ENCODE peak calls at places on chromosomes 11 and 22, in eight cellular contexts. I is IMR-90, J is fibroblast of lung, V is HCT116, M is heart left ventricle, K is PC-3, R is thyroid gland, F is uterus. U is an unnamed sample. For H3K36me3, the result is how much of the 10 kb centered on the place peaks cover.

GRCh38 chr11:72113170-72113808 is 794 bp upstream of the ANAPC15 start:
- DNase-seq in R (no peak), M (no peak), V (no peak), F (no peak), I (peak), J (peak), K (no peak), U (no peak)

GRCh38 chr22:44192098-44192810 is 11.5 kb downstream of the PARVG start:
- DNase-seq in I (no peak), V (peak), M (no peak), K (peak), J (no peak), F (no peak), R (no peak), U (no peak)

GRCh38 chr11:121053244-121053643 is 29.3 kb downstream of the TBCEL start:
- DNase-seq in I (no peak), V (no peak), J (no peak), F (no peak), R (no peak), M (no peak), K (no peak), U (no peak)

GRCh38 chr22:28246392-28246791 is 327.3 kb upstream of the PITPNB start:
- DNase-seq in J (peak), I (peak), R (no peak), M (no peak), K (no peak), F (no peak), V (no peak), U (no peak)

GRCh38 chr11:122772945-122773344 is 65.4 kb upstream of the CRTAM start:
- DNase-seq in R (no peak), V (no peak), I (peak), J (peak), K (no peak), F (no peak), M (no peak), U (no peak)

GRCh38 chr11:75576445-75577049 is 14.5 kb downstream of the SERPINH1 start:
- DNase-seq in K (no peak), I (peak), M (peak), F (no peak), J (peak), R (peak), V (no peak), U (peak)

GRCh38 chr22:33404723-33405122 is 346.5 kb upstream of the SYN3 start:
- DNase-seq in F (no peak), R (no peak), M (no peak), V (no peak), I (no peak), J (no peak), K (no peak), U (no peak)

GRCh38 chr11:14617241-14618027 is 26.2 kb upstream of the PDE3B start:
- DNase-seq in F (no peak), I (no peak), M (no peak), V (no peak), J (peak), K (no peak), R (no peak), U (peak)

GRCh38 chr22:44357962-44358553 is 45.3 kb upstream of the SHISAL1 start:
- DNase-seq in I (peak), F (peak), J (peak), R (peak), V (no peak), K (no peak), M (peak), U (no peak)

GRCh38 chr11:64312947-64313346 is 4.4 kb downstream of the TRMT112 start:
- DNase-seq in V (no peak), M (no peak), K (no peak), I (no peak), R (no peak), J (no peak), F (no peak), U (no peak)

GRCh38 chr11:119706887-119707286 is 22.1 kb downstream of the NECTIN1 start:
- DNase-seq in V (no peak), I (no peak), F (no peak), M (no peak), K (no peak), J (no peak), R (no peak), U (no peak)

GRCh38 chr11:126132319-126132718 is 69.7 kb upstream of the CDON start:
- DNase-seq in J (peak), K (peak), M (peak), R (peak), F (peak), I (no peak), V (peak), U (no peak)

GRCh38 chr22:18005201-18005926 is 19.0 kb downstream of the MICAL3 start:
- DNase-seq in R (peak), J (no peak), M (no peak), F (no peak), K (no peak), V (no peak), I (no peak), U (no peak)

GRCh38 chr11:13052130-13052541 is 43.0 kb downstream of the RASSF10 start:
- DNase-seq in V (no peak), M (no peak), R (peak), F (no peak), J (no peak), I (no peak), K (peak), U (no peak)

GRCh38 chr22:19644314-19645223 is 69.7 kb upstream of the SEPTIN5 start:
- DNase-seq in K (no peak), F (no peak), M (no peak), I (no peak), V (no peak), J (no peak), R (no peak), U (no peak)

GRCh38 chr11:75188671-75189070 is 37.8 kb downstream of the SLCO2B1 start:
- DNase-seq in F (no peak), R (no peak), K (no peak), V (no peak), I (no peak), M (no peak), J (no peak), U (no peak)

GRCh38 chr11:125055107-125055715 is 7.9 kb upstream of the SLC37A2 start:
- DNase-seq in M (no peak), K (peak), J (no peak), R (no peak), V (no peak), F (no peak), I (no peak), U (no peak)

GRCh38 chr11:69394902-69395690 is 86.4 kb upstream of the LINC01488 start:
- DNase-seq in J (peak), I (no peak), R (no peak), F (no peak), V (no peak), M (no peak), K (no peak), U (no peak)

GRCh38 chr11:105202422-105202821 is 62.9 kb upstream of the CARD18 start:
- DNase-seq in F (no peak), I (no peak), R (no peak), V (no peak), K (no peak), J (no peak), M (no peak), U (no peak)

GRCh38 chr22:38097058-38097457 is 13.1 kb upstream of the SLC16A8 start:
- DNase-seq in M (no peak), V (no peak), K (no peak), F (no peak), J (no peak), I (no peak), R (no peak), U (no peak)
- TF ChIP-seq CTCF in M (no peak), V (no peak), K (no peak), F (no peak), J (no peak), I (no peak), R (no peak), U (no peak)

DNA sequence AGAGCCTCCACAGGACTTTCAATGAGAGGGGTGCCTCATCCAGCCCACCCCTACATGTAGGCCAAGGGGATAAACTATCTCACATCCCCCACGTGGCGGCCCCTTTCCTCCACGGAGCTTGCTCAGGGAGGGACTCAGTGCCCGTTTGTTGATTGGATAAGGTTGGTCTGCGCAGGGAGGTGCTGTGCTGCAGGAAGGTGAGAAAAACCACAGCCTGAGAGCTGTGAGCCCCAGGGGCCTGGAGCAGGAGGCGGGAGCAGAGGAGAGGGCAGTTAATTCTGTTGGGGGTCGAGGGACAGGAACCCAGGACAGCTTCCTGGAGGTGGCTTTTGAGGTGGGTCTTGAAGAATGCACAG is 31.9 kb upstream of the ATXN10 start:
- DNase-seq in I (no peak), K (no peak), J (no peak), V (no peak), M (no peak), R (no peak), F (no peak), U (no peak)
- H3K4me3 ChIP-seq in I (no peak), K (no peak), J (no peak), V (no peak), M (no peak), R (no peak), F (no peak), U (no peak)

DNA sequence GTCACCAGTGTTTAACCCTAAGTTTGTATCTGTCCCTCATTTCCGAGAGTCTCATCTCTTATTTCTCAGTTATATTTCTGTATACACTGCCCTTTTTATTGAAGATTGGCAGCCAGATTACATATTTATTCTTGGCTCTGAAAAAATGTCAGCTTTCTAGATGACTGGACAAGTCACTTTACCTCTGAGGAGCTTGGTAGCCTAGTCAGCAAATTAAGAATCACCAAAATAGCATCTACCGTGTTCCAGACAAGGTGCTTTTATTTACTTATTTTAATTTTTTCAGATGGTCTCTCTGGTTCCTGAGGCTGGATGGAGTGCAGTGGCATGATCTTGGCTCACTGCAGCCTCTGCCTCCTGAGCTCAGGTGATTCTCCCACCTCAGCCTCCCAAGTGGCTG is 5.6 kb upstream of the RBM4 start:
- DNase-seq in M (no peak), K (no peak), V (no peak), F (no peak), J (no peak), R (no peak), I (no peak), U (no peak)
- H3K36me3 ChIP-seq in M (half or more), K (under half), V (under half), F (under half), J (under half), R (under half), I (under half), U (under half)

GRCh38 chr11:16881074-16881709 is 133.0 kb downstream of the PLEKHA7 start:
- DNase-seq in R (peak), M (peak), F (peak), J (peak), V (no peak), I (peak), K (peak), U (peak)
- TF ChIP-seq CTCF in R (peak), M (peak), F (no peak), J (peak), V (peak), I (peak), K (peak), U (peak)

GRCh38 chr11:7437706-7438105 is 47.6 kb upstream of the OLFML1 start:
- DNase-seq in J (peak), F (no peak), K (no peak), M (no peak), I (no peak), V (no peak), R (no peak), U (no peak)

GRCh38 chr11:7444582-7444981 is 40.7 kb upstream of the OLFML1 start:
- DNase-seq in F (no peak), V (no peak), K (no peak), I (no peak), R (no peak), M (peak), J (no peak), U (no peak)

GRCh38 chr11:7439921-7440320 is 45.4 kb upstream of the OLFML1 start:
- DNase-seq in V (no peak), R (no peak), M (no peak), F (no peak), J (no peak), K (no peak), I (no peak), U (no peak)

GRCh38 chr11:7448126-7448525 is 37.2 kb upstream of the OLFML1 start:
- DNase-seq in J (no peak), V (no peak), K (no peak), M (no peak), F (no peak), R (no peak), I (no peak), U (no peak)

GRCh38 chr11:7442588-7443215 is 42.6 kb upstream of the OLFML1 start:
- DNase-seq in I (peak), F (peak), R (peak), M (peak), J (peak), V (peak), K (peak), U (no peak)
- H3K4me3 ChIP-seq in I (no peak), F (no peak), R (no peak), M (no peak), J (no peak), V (no peak), K (no peak), U (no peak)

U was measured in kidney epithelial cell.